ENCODE peak calls at places on chromosomes 5 and 9, in four cellular contexts. One of them, this sample, is unnamed.

GRCh38 chr9:98607787-98608186 is 100.9 kb downstream of the GABBR2 start:
- DNase-seq in mesendoderm: no peak
- DNase-seq in IMR-90: peak; percentile 97
- DNase-seq in H9: no peak
- DNase-seq in this sample: no peak

GRCh38 chr9:75131700-75132099 is 43.4 kb downstream of the OSTF1 start:
- DNase-seq in H9: no peak
- DNase-seq in mesendoderm: no peak
- DNase-seq in IMR-90: no peak
- DNase-seq in this sample: no peak

GRCh38 chr5:155878991-155879575 is 447.9 kb upstream of the SGCD start:
- DNase-seq in H9: no peak
- DNase-seq in IMR-90: no peak
- DNase-seq in mesendoderm: no peak
- DNase-seq in this sample: no peak

GRCh38 chr9:112074250-112075008 is 100.7 kb downstream of the SUSD1 start:
- DNase-seq in mesendoderm: peak; percentile 79
- DNase-seq in IMR-90: peak; percentile 98
- DNase-seq in H9: peak; percentile 45
- DNase-seq in this sample: no peak

GRCh38 chr9:11038956-11039355 is 426.2 kb upstream of the PTPRD start:
- DNase-seq in IMR-90: no peak
- DNase-seq in H9: no peak
- DNase-seq in mesendoderm: peak; percentile 36
- DNase-seq in this sample: no peak

GRCh38 chr9:136110082-136111061 is 8.3 kb downstream of the TMEM250 start:
- DNase-seq in IMR-90: peak; percentile 15
- DNase-seq in H9: peak; percentile 66
- DNase-seq in mesendoderm: peak; percentile 73
- DNase-seq in this sample: no peak

GRCh38 chr9:107819772-107820171 is 330.2 kb upstream of the KLF4 start:
- DNase-seq in H9: no peak
- DNase-seq in mesendoderm: peak; percentile 73
- DNase-seq in IMR-90: no peak
- DNase-seq in this sample: no peak

GRCh38 chr5:41193462-41194166 is 19.7 kb downstream of the C6 start:
- DNase-seq in mesendoderm: no peak
- DNase-seq in IMR-90: peak; percentile 49
- DNase-seq in H9: no peak
- DNase-seq in this sample: no peak

GRCh38 chr9:128107971-128108783 is 19.4 kb downstream of the PTGES2 start:
- DNase-seq in H9: no peak
- DNase-seq in mesendoderm: no peak
- DNase-seq in IMR-90: no peak
- DNase-seq in this sample: no peak

GRCh38 chr5:69189162-69190086 is at the start of gene CENPH:
- DNase-seq in mesendoderm: peak; percentile 97
- DNase-seq in H9: peak; percentile 94
- DNase-seq in IMR-90: peak; percentile 88
- DNase-seq in this sample: peak; percentile 54

GRCh38 chr9:104075801-104076753 is 18.0 kb upstream of the SMC2 start:
- DNase-seq in H9: no peak
- DNase-seq in IMR-90: peak; percentile 66
- DNase-seq in mesendoderm: no peak
- DNase-seq in this sample: no peak

GRCh38 chr5:155616779-155617392 is 603.3 kb downstream of the KIF4B start:
- DNase-seq in H9: peak; percentile 71
- DNase-seq in IMR-90: no peak
- DNase-seq in mesendoderm: peak; percentile 58
- DNase-seq in this sample: peak; percentile 13

GRCh38 chr5:2750758-2751464 is 566 bp downstream of the IRX2 start:
- DNase-seq in H9: no peak
- DNase-seq in mesendoderm: peak; percentile 62
- DNase-seq in IMR-90: no peak
- DNase-seq in this sample: no peak

GRCh38 chr9:115992834-115993233 is 160.8 kb upstream of the PAPPA start:
- DNase-seq in mesendoderm: peak; percentile 24
- DNase-seq in IMR-90: peak; percentile 82
- DNase-seq in H9: no peak
- DNase-seq in this sample: no peak

GRCh38 chr5:102770803-102771202 is 15.7 kb downstream of the PAM start:
- DNase-seq in mesendoderm: no peak
- DNase-seq in IMR-90: no peak
- DNase-seq in H9: no peak
- DNase-seq in this sample: no peak

GRCh38 chr5:114317751-114318150 is 44.1 kb upstream of the KCNN2 start:
- DNase-seq in mesendoderm: peak; percentile 14
- DNase-seq in IMR-90: no peak
- DNase-seq in H9: no peak
- DNase-seq in this sample: no peak

GRCh38 chr9:86624616-86625015 is 270.4 kb upstream of the TUT7 start:
- DNase-seq in IMR-90: no peak
- DNase-seq in H9: no peak
- DNase-seq in mesendoderm: no peak
- DNase-seq in this sample: no peak

GRCh38 chr9:14139287-14139686 is 174.7 kb downstream of the NFIB start:
- DNase-seq in H9: no peak
- DNase-seq in mesendoderm: no peak
- DNase-seq in IMR-90: no peak
- DNase-seq in this sample: no peak

GRCh38 chr5:89946514-89946913 is 463.0 kb downstream of the CETN3 start:
- DNase-seq in IMR-90: no peak
- DNase-seq in mesendoderm: no peak
- DNase-seq in H9: no peak
- DNase-seq in this sample: no peak

GRCh38 chr9:78539904-78540303 is 243.0 kb downstream of the PSAT1 start:
- DNase-seq in IMR-90: peak; percentile 77
- DNase-seq in mesendoderm: no peak
- DNase-seq in H9: no peak
- DNase-seq in this sample: no peak

GRCh38 chr9:72442212-72442607 is 77.2 kb upstream of the ZFAND5 start:
- DNase-seq in H9: no peak
- DNase-seq in IMR-90: peak; percentile 88
- DNase-seq in mesendoderm: peak; percentile 92
- DNase-seq in this sample: no peak

GRCh38 chr5:139543423-139543991 is 17.6 kb upstream of the UBE2D2 start:
- DNase-seq in mesendoderm: peak; percentile 84
- DNase-seq in H9: peak; percentile 91
- DNase-seq in IMR-90: peak; percentile 5
- DNase-seq in this sample: peak; percentile 83

GRCh38 chr5:61784337-61784736 is 452.3 kb downstream of the ZSWIM6 start:
- DNase-seq in IMR-90: no peak
- DNase-seq in H9: no peak
- DNase-seq in mesendoderm: no peak
- DNase-seq in this sample: no peak

GRCh38 chr5:10724799-10725507 is 36.1 kb downstream of the DAP start:
- DNase-seq in H9: no peak
- DNase-seq in IMR-90: peak; percentile 93
- DNase-seq in mesendoderm: no peak
- DNase-seq in this sample: no peak

GRCh38 chr5:29382735-29383280 is 1810.7 kb upstream of the CDH6 start:
- DNase-seq in mesendoderm: no peak
- DNase-seq in IMR-90: no peak
- DNase-seq in H9: no peak
- DNase-seq in this sample: no peak

GRCh38 chr9:37511006-37511714 is 25.4 kb downstream of the POLR1E start:
- DNase-seq in mesendoderm: peak; percentile 78
- DNase-seq in H9: peak; percentile 79
- DNase-seq in IMR-90: no peak
- DNase-seq in this sample: peak; percentile 72

GRCh38 chr9:131963087-131963715 is 116.5 kb downstream of the MED27 start:
- DNase-seq in H9: no peak
- DNase-seq in IMR-90: no peak
- DNase-seq in mesendoderm: no peak
- DNase-seq in this sample: no peak

GRCh38 chr5:86232246-86232645 is 385.5 kb upstream of the COX7C start:
- DNase-seq in IMR-90: no peak
- DNase-seq in H9: no peak
- DNase-seq in mesendoderm: no peak
- DNase-seq in this sample: no peak

GRCh38 chr5:20559845-20560244 is 571.8 kb upstream of the CDH18 start:
- DNase-seq in mesendoderm: no peak
- DNase-seq in IMR-90: no peak
- DNase-seq in H9: no peak
- DNase-seq in this sample: no peak

GRCh38 chr9:11946521-11946920 is 746.7 kb upstream of the TYRP1 start:
- DNase-seq in mesendoderm: no peak
- DNase-seq in IMR-90: no peak
- DNase-seq in H9: no peak
- DNase-seq in this sample: no peak

GRCh38 chr5:9046756-9047481 is 499.0 kb downstream of the SEMA5A start:
- DNase-seq in mesendoderm: no peak
- DNase-seq in H9: no peak
- DNase-seq in IMR-90: peak; percentile 99
- DNase-seq in this sample: no peak

GRCh38 chr9:118829334-118829733 is 539.9 kb downstream of the BRINP1 start:
- DNase-seq in IMR-90: no peak
- DNase-seq in mesendoderm: peak; percentile 40
- DNase-seq in H9: no peak
- DNase-seq in this sample: no peak

GRCh38 chr9:33378121-33378795 is 24.1 kb downstream of the AQP7 start:
- DNase-seq in H9: no peak
- DNase-seq in IMR-90: no peak
- DNase-seq in mesendoderm: no peak
- DNase-seq in this sample: no peak

GRCh38 chr9:136857166-136857565 is 5.0 kb downstream of the MAMDC4 start:
- DNase-seq in IMR-90: no peak
- DNase-seq in mesendoderm: no peak
- DNase-seq in H9: peak; percentile 28
- DNase-seq in this sample: no peak

GRCh38 chr5:93916872-93917271 is 175.5 kb upstream of the POU5F2 start:
- DNase-seq in IMR-90: no peak
- DNase-seq in H9: no peak
- DNase-seq in mesendoderm: no peak
- DNase-seq in this sample: no peak

GRCh38 chr5:81922790-81923398 is 48.9 kb upstream of the ATG10 start:
- DNase-seq in IMR-90: no peak
- DNase-seq in mesendoderm: no peak
- DNase-seq in H9: no peak
- DNase-seq in this sample: no peak

GRCh38 chr9:136401173-136401922 is 1.4 kb upstream of the SNAPC4 start:
- DNase-seq in mesendoderm: no peak
- DNase-seq in IMR-90: peak; percentile 25
- DNase-seq in H9: no peak
- DNase-seq in this sample: no peak

GRCh38 chr5:94932259-94932658 is 313.8 kb downstream of the SLF1 start:
- DNase-seq in IMR-90: no peak
- DNase-seq in mesendoderm: no peak
- DNase-seq in H9: no peak
- DNase-seq in this sample: no peak

GRCh38 chr5:159224471-159224870 is 15.1 kb upstream of the RNF145 start:
- DNase-seq in H9: no peak
- DNase-seq in IMR-90: no peak
- DNase-seq in mesendoderm: no peak
- DNase-seq in this sample: no peak

GRCh38 chr9:97753364-97753763 is 56.2 kb upstream of the XPA start:
- DNase-seq in mesendoderm: no peak
- DNase-seq in H9: no peak
- DNase-seq in IMR-90: no peak
- DNase-seq in this sample: no peak

GRCh38 chr9:24210641-24211040 is 335.1 kb downstream of the IZUMO3 start:
- DNase-seq in IMR-90: no peak
- DNase-seq in H9: no peak
- DNase-seq in mesendoderm: no peak
- DNase-seq in this sample: no peak
- H3K56ac ChIP-seq in IMR-90: no peak overlapping the region
- H3K56ac ChIP-seq in H9: no peak overlapping the region
- H3K56ac ChIP-seq in mesendoderm: no peak overlapping the region
- H3K56ac ChIP-seq in this sample: no peak overlapping the region

GRCh38 chr9:123589666-123590239 is 233.8 kb downstream of the CRB2 start:
- DNase-seq in mesendoderm: no peak
- DNase-seq in H9: no peak
- DNase-seq in IMR-90: no peak
- DNase-seq in this sample: no peak

GRCh38 chr9:123590499-123590898 is 234.5 kb downstream of the CRB2 start:
- DNase-seq in mesendoderm: no peak
- DNase-seq in IMR-90: no peak
- DNase-seq in H9: no peak
- DNase-seq in this sample: no peak

GRCh38 chr9:123586140-123586735 is 230.2 kb downstream of the CRB2 start:
- DNase-seq in H9: no peak
- DNase-seq in IMR-90: no peak
- DNase-seq in mesendoderm: no peak
- DNase-seq in this sample: no peak

GRCh38 chr9:123597073-123597472 is 241.1 kb downstream of the CRB2 start:
- DNase-seq in IMR-90: no peak
- DNase-seq in mesendoderm: no peak
- DNase-seq in H9: no peak
- DNase-seq in this sample: no peak

GRCh38 chr9:123591283-123591682 is 235.3 kb downstream of the CRB2 start:
- DNase-seq in mesendoderm: no peak
- DNase-seq in IMR-90: no peak
- DNase-seq in H9: no peak
- DNase-seq in this sample: no peak
- H3K56ac ChIP-seq in mesendoderm: no peak overlapping the region
- H3K56ac ChIP-seq in IMR-90: no peak overlapping the region
- H3K56ac ChIP-seq in H9: no peak overlapping the region
- H3K56ac ChIP-seq in this sample: no peak overlapping the region

DNA sequence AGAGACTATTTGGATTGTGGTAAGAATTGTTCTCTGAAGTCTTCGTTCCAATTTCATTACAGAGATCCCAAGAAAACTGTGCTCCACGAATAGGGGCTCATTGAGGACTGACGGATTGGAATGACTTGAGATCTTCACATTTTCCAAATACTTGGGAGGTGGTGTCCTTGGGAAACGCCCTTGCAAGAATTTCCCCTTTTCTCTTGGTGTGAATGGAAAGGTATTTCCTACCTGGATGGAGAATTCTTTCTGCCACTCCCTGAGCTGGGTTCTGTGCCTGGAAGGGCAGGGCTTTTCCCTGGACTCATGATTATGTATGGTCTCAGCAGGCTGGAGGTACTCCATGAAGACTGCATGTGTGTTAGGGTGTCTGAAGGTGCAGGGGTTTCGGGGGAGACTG is 53.9 kb downstream of the SNX18 start:
- DNase-seq in IMR-90: no peak
- DNase-seq in mesendoderm: peak; percentile 93
- DNase-seq in H9: peak; percentile 35
- DNase-seq in this sample: no peak
- H3K56ac ChIP-seq in IMR-90: no peak overlapping the region
- H3K56ac ChIP-seq in mesendoderm: no peak overlapping the region
- H3K56ac ChIP-seq in H9: no peak overlapping the region
- H3K56ac ChIP-seq in this sample: no peak overlapping the region

DNA sequence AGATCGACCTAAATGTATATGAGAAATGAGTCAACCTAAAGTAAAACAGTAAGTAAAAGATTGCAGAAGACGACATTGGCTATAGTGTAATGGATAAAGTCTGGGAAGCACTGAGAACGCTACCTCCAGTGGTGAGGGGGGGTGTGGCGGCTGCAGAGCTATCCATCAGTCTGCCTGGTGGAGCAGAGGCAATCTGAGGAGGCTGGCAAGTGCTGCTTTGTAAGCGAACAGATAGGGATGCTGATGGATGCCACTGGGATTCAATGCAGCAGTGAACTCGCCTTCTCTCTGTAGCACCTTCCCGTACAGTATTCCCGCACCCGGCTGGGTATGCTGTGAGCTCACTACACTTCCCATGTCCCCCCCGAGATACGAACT is 261.5 kb downstream of the NSG2 start:
- DNase-seq in H9: peak; percentile 27
- DNase-seq in mesendoderm: peak; percentile 51
- DNase-seq in IMR-90: no peak
- DNase-seq in this sample: peak; percentile 44
- H3K56ac ChIP-seq in H9: no peak overlapping the region
- H3K56ac ChIP-seq in mesendoderm: no peak overlapping the region
- H3K56ac ChIP-seq in IMR-90: no peak overlapping the region
- H3K56ac ChIP-seq in this sample: no peak overlapping the region

This sample was measured in H1.